ENCODE peak calls at places on chromosomes 3 and 15, in ten cellular contexts. I is PC-9; U is brain microvascular endothelial cell; Y is upper lobe of left lung; A is sigmoid colon; K is naive thymus-derived CD4-positive, alpha-beta T cell; H is HFF-Myc; F is Peyer's patch; P is A549; E is uterus. C is an unnamed sample.

GRCh38 chr3:98565237-98565643 is 28.2 kb downstream of the CPOX start:
- DNase-seq in U (no peak), K (no peak), E (no peak), H (peak), F (no peak), Y (no peak), A (no peak), P (no peak), I (no peak), C (no peak)

GRCh38 chr3:195910499-195910845 is 2.1 kb upstream of the TNK2 start:
- DNase-seq in H (no peak), K (no peak), P (no peak), A (peak), Y (no peak), E (no peak), I (no peak), F (no peak), U (no peak), C (no peak)

GRCh38 chr15:27527490-27528067 is 556.6 kb downstream of the GABRG3 start:
- DNase-seq in A (no peak), I (no peak), U (no peak), F (no peak), H (no peak), E (no peak), P (no peak), K (no peak), Y (no peak), C (no peak)

GRCh38 chr3:171833775-171834460 is 9.2 kb upstream of the TMEM212 start:
- DNase-seq in U (peak), H (no peak), A (no peak), P (no peak), K (no peak), I (no peak), E (no peak), Y (no peak), F (no peak), C (no peak)

GRCh38 chr3:48130321-48130881 is 57.8 kb downstream of the CDC25A start:
- DNase-seq in I (no peak), U (peak), P (no peak), K (no peak), H (peak), F (no peak), E (peak), Y (peak), A (peak), C (peak)

GRCh38 chr3:9420850-9421549 is 23.6 kb downstream of the SETD5 start:
- DNase-seq in U (no peak), I (no peak), Y (no peak), E (no peak), A (no peak), P (no peak), F (no peak), H (no peak), K (no peak), C (no peak)

GRCh38 chr3:192022412-192022811 is 561.4 kb downstream of the PYDC2 start:
- DNase-seq in A (no peak), P (no peak), U (no peak), E (no peak), K (no peak), I (no peak), F (no peak), H (no peak), Y (no peak), C (no peak)

GRCh38 chr15:85614059-85614458 is 180.7 kb downstream of the KLHL25 start:
- DNase-seq in Y (no peak), F (no peak), E (no peak), I (no peak), U (no peak), P (no peak), K (no peak), H (no peak), A (no peak), C (no peak)

GRCh38 chr3:15361494-15362214 is 29.3 kb upstream of the SH3BP5 start:
- DNase-seq in U (peak), Y (no peak), E (peak), K (no peak), I (no peak), F (peak), A (no peak), H (no peak), P (no peak), C (no peak)

GRCh38 chr3:140540262-140540661 is 137.6 kb upstream of the TRIM42 start:
- DNase-seq in A (no peak), H (no peak), U (no peak), Y (no peak), P (no peak), E (no peak), K (no peak), F (no peak), I (no peak), C (no peak)

GRCh38 chr3:171441381-171441780 is 18.8 kb downstream of the TNIK start:
- DNase-seq in K (no peak), Y (no peak), E (no peak), U (no peak), F (no peak), P (no peak), I (no peak), H (no peak), A (no peak), C (no peak)

GRCh38 chr15:70761931-70762468 is 1.4 kb downstream of the UACA start:
- DNase-seq in H (no peak), Y (no peak), F (no peak), A (no peak), U (no peak), I (no peak), E (no peak), P (no peak), K (no peak), C (no peak)
- H3K4me3 ChIP-seq in H (peak), Y (peak), F (peak), A (peak), U (peak), I (peak), E (peak), P (peak), K (no peak), C (peak)

GRCh38 chr3:37477713-37478487 is 303.5 kb upstream of the LRRFIP2 start:
- DNase-seq in P (no peak), E (no peak), F (no peak), I (no peak), A (no peak), Y (no peak), K (no peak), H (no peak), U (no peak), C (no peak)
- H3K4me3 ChIP-seq in P (no peak), E (no peak), F (no peak), I (no peak), A (no peak), Y (no peak), K (no peak), H (no peak), U (no peak), C (no peak)

GRCh38 chr3:152205097-152205593 is 63.6 kb upstream of the MBNL1 start:
- DNase-seq in P (no peak), Y (no peak), K (no peak), H (no peak), A (no peak), E (no peak), F (no peak), U (no peak), I (no peak), C (no peak)
- H3K4me3 ChIP-seq in P (no peak), Y (peak), K (peak), H (no peak), A (peak), E (peak), F (peak), U (no peak), I (no peak), C (peak)

DNA sequence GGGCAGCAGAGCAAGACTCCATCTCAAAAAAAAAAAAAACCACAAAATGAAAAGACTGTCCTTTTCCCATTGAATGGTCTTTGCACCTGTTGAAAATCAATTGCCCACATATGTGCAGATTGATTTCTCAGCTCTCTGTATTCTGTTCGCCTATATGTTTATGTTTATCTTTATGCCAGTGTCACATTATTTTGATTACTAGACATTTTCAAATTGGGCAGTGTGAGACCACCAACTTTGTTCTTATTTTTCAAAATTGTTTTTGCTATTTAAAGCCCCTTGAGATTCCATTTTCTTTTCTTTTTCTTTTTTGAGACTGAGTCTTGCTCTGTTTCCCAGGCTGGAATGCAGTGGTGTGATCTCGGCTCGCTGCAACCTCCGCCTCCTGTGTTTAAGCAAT is 18.5 kb downstream of the MGA start:
- DNase-seq in H (no peak), Y (no peak), I (no peak), P (no peak), A (no peak), U (no peak), K (no peak), E (no peak), F (no peak), C (no peak)
- H3K4me3 ChIP-seq in H (no peak), Y (no peak), I (no peak), P (no peak), A (no peak), U (no peak), K (no peak), E (no peak), F (no peak), C (no peak)

C was measured in breast epithelium.